ENCODE peak calls at places on chromosomes 2 and 18, in seven cellular contexts. S is foreskin fibroblast; W is vagina; A is A549; L is CD4-positive, alpha-beta T cell; O is gastrocnemius medialis; B is AG10803. P is an unnamed sample.

GRCh38 chr2:173064231-173064805 is 11.3 kb upstream of the MAP3K20 start:
- DNase-seq in S (no peak), W (no peak), A (no peak), L (no peak), O (no peak), B (peak), P (no peak)

GRCh38 chr2:25042321-25043240 is 705 bp downstream of the EFR3B start:
- DNase-seq in S (no peak), W (no peak), A (peak), L (no peak), O (no peak), B (peak), P (no peak)

GRCh38 chr2:165899311-165899710 is 54.3 kb downstream of the TTC21B start:
- DNase-seq in S (no peak), W (no peak), A (no peak), L (no peak), O (no peak), B (no peak), P (no peak)

GRCh38 chr2:242036653-242036950 is 167.1 kb downstream of the RTP5 start:
- DNase-seq in S (no peak), W (no peak), A (no peak), L (no peak), O (no peak), B (no peak), P (no peak)

GRCh38 chr2:239459581-239459980 is 58.8 kb upstream of the HDAC4 start:
- DNase-seq in S (no peak), W (no peak), A (no peak), L (no peak), O (no peak), B (no peak), P (no peak)

GRCh38 chr2:212536385-212537310 is 2.0 kb downstream of the ERBB4 start:
- DNase-seq in S (no peak), W (no peak), A (no peak), L (no peak), O (peak), B (no peak), P (no peak)

GRCh38 chr2:157509755-157510154 is 65.9 kb upstream of the CYTIP start:
- DNase-seq in S (no peak), W (no peak), A (no peak), L (no peak), O (no peak), B (no peak), P (no peak)

GRCh38 chr18:58231930-58232329 is 187.9 kb downstream of the NEDD4L start:
- DNase-seq in S (no peak), W (no peak), A (peak), L (no peak), O (no peak), B (no peak), P (no peak)

GRCh38 chr2:128615571-128615970 is 296.9 kb upstream of the HS6ST1 start:
- DNase-seq in S (no peak), W (no peak), A (no peak), L (no peak), O (no peak), B (no peak), P (no peak)

GRCh38 chr2:181752301-181752700 is 72.0 kb upstream of the NEUROD1 start:
- DNase-seq in S (no peak), W (no peak), A (no peak), L (no peak), O (no peak), B (no peak), P (no peak)

GRCh38 chr2:203637819-203638167 is 68.6 kb upstream of the CD28 start:
- DNase-seq in S (no peak), W (no peak), A (no peak), L (no peak), O (no peak), B (no peak), P (no peak)

GRCh38 chr2:60811491-60812370 is 55.7 kb downstream of the PAPOLG start:
- DNase-seq in S (no peak), W (no peak), A (no peak), L (no peak), O (no peak), B (no peak), P (no peak)

GRCh38 chr2:120771111-120771555 is 35.5 kb downstream of the GLI2 start:
- DNase-seq in S (no peak), W (no peak), A (no peak), L (no peak), O (no peak), B (no peak), P (no peak)

GRCh38 chr2:200335657-200336056 is 29.2 kb downstream of the SPATS2L start:
- DNase-seq in S (no peak), W (no peak), A (peak), L (no peak), O (no peak), B (no peak), P (no peak)

GRCh38 chr2:224816816-224817215 is 100.7 kb upstream of the CCDC195 start:
- DNase-seq in S (peak), W (no peak), A (peak), L (no peak), O (no peak), B (peak), P (no peak)

GRCh38 chr18:48792141-48792540 is 158.6 kb downstream of the SMAD7 start:
- DNase-seq in S (no peak), W (no peak), A (no peak), L (no peak), O (peak), B (no peak), P (no peak)

GRCh38 chr2:157572725-157573124 is 55.9 kb downstream of the ACVR1C start:
- DNase-seq in S (no peak), W (no peak), A (peak), L (no peak), O (no peak), B (no peak), P (no peak)

GRCh38 chr2:17729880-17730279 is 23.7 kb downstream of the SMC6 start:
- DNase-seq in S (no peak), W (no peak), A (no peak), L (no peak), O (no peak), B (no peak), P (peak)

GRCh38 chr2:51920509-51920908 is 888.6 kb upstream of the NRXN1 start:
- DNase-seq in S (no peak), W (no peak), A (no peak), L (no peak), O (no peak), B (no peak), P (no peak)

GRCh38 chr2:233811732-233812131 is 33.6 kb downstream of the MROH2A start:
- DNase-seq in S (no peak), W (no peak), A (no peak), L (no peak), O (no peak), B (no peak), P (no peak)

GRCh38 chr18:21109936-21110666 is 1.5 kb downstream of the ROCK1 start:
- DNase-seq in S (no peak), W (no peak), A (no peak), L (no peak), O (no peak), B (no peak), P (no peak)

GRCh38 chr18:52451252-52451651 is 111.3 kb downstream of the DCC start:
- DNase-seq in S (no peak), W (no peak), A (no peak), L (no peak), O (no peak), B (no peak), P (no peak)

GRCh38 chr2:18169121-18169786 is 290.8 kb downstream of the KCNS3 start:
- DNase-seq in S (no peak), W (no peak), A (no peak), L (no peak), O (no peak), B (no peak), P (no peak)

GRCh38 chr2:199315299-199316179 is 142.2 kb downstream of the SATB2 start:
- DNase-seq in S (peak), W (no peak), A (no peak), L (no peak), O (no peak), B (peak), P (no peak)

GRCh38 chr2:193462411-193462810 is 1267.7 kb upstream of the TMEFF2 start:
- DNase-seq in S (no peak), W (no peak), A (no peak), L (no peak), O (no peak), B (no peak), P (no peak)

DNA sequence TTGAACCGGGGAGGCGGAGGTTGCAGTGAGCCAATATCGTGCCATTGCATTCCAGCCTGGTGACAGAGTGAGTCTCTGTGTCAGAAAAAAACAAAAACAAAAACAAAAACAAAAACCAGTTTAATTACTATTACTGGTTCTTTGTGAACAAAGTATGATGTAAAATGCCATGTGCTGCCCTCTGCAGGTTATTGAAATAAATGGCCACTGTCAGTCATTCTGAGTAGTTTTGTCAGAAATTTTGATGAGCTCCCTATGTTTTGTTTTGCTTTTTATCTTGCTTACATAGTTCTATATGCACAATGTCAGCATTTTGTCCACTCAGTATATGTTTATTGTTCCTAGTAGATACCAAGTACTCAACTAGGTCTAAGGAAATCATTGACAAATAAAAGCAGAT is 423.6 kb upstream of the CHST9 start:
- DNase-seq in S (no peak), W (no peak), A (no peak), L (no peak), O (no peak), B (no peak), P (no peak)
- TF ChIP-seq CTCF in S (peak), W (no peak), A (peak), L (no peak), O (no peak), B (peak), P (peak)

GRCh38 chr2:127530245-127531132 is 4.2 kb upstream of the IWS1 start:
- DNase-seq in S (no peak), W (no peak), A (no peak), L (no peak), O (no peak), B (no peak), P (no peak)
- TF ChIP-seq CTCF in S (no peak), W (no peak), A (no peak), L (no peak), O (no peak), B (no peak), P (no peak)

DNA sequence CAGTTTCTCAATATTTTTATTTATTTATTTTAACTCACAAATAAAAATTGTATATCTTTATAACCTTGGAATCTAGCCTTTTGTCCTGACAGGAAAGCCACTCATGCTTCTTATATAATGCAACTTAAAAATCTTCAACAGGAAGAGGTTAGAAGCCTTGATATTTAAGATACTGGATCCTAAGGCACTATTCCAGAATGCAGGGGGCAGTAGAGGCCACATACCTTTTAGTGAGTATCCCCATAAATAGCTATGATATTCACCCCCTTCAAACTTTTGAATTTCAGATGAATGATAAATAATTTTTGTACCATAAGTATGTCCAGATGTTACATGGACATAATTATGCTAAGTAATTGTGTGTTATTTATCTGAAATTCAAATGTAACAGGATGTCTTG is 592.7 kb upstream of the VRK2 start:
- DNase-seq in S (no peak), W (no peak), A (no peak), L (no peak), O (no peak), B (no peak), P (no peak)
- TF ChIP-seq CTCF in S (no peak), W (no peak), A (no peak), L (no peak), O (no peak), B (no peak), P (no peak)

DNA sequence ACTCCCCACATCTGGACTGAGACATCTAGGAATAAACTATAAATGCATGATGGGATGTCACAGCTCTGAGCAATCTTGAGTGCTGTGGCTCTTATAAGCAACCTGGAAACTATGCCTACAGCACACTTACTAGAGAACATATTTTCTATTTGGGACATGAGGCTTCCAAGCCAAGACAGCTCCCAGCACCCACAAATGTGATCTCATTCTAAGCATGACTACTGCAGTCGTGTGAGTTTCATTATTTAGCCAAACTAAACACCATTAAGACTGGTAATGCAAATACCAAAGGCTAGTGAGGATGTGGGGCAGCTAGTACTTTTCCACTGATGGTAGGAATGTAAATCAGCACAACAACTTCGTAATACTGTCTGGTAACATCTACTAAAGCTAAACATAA is 72.5 kb downstream of the RTTN start:
- DNase-seq in S (peak), W (no peak), A (no peak), L (no peak), O (no peak), B (peak), P (peak)
- TF ChIP-seq CTCF in S (no peak), W (no peak), A (no peak), L (no peak), O (no peak), B (peak), P (no peak)

GRCh38 chr2:109259671-109260070 is 130.7 kb downstream of the SH3RF3 start:
- DNase-seq in S (no peak), W (no peak), A (no peak), L (no peak), O (no peak), B (no peak), P (no peak)

GRCh38 chr2:109260116-109260855 is 131.3 kb downstream of the SH3RF3 start:
- DNase-seq in S (no peak), W (no peak), A (no peak), L (no peak), O (no peak), B (no peak), P (no peak)

GRCh38 chr2:109258905-109259540 is 130.0 kb downstream of the SH3RF3 start:
- DNase-seq in S (no peak), W (no peak), A (no peak), L (no peak), O (peak), B (peak), P (no peak)

GRCh38 chr2:109261906-109262631 is 133.1 kb downstream of the SH3RF3 start:
- DNase-seq in S (no peak), W (no peak), A (no peak), L (no peak), O (no peak), B (no peak), P (no peak)

DNA sequence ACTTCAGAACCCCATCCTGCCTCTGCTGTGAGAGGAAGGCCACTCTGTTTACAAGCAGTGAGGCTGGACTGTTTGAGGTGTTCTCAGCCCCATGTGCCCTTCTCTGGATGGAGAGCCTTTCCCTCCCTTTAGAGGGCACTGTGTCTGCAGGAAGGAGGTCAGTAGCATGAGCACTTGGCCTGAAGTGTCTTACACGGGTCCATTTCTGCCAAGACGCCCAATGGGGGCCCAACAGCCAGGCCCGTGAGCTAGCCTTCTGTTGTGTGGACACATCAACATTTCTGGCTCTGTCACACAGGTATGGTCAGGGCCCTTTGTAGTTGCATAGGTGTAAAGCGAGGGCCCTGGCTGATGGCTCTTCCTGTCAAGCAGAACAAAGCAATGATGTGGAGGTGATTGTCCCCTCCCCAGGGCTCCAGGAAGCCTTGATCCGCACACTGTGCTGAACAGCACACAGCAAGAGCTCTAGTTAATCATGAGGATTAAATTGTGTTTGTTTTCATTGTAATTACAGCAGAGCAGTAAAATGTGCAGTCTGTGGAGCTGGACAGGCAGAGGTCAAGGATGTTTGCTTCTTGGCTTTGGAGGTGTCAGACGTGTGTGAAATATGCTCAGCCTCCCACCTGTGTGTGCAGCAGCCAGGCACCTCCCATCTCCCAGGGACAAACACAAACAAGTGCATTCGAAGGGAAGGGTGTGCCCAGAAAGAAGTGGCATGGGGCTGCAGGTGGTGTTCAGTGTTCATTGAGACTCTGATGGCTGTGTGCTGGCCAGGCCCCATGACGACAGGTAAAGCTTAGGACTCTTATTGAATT is 132.1 kb downstream of the SH3RF3 start:
- DNase-seq in S (no peak), W (no peak), A (no peak), L (no peak), O (no peak), B (peak), P (peak)
- TF ChIP-seq CTCF in S (peak), W (no peak), A (no peak), L (no peak), O (no peak), B (peak), P (peak)

GRCh38 chr2:3192920-3193319 is 184.7 kb downstream of the EIPR1 start:
- DNase-seq in S (no peak), W (no peak), A (no peak), L (no peak), O (peak), B (no peak), P (peak)
- TF ChIP-seq CTCF in S (no peak), W (no peak), A (no peak), L (no peak), O (peak), B (no peak), P (peak)

DNA sequence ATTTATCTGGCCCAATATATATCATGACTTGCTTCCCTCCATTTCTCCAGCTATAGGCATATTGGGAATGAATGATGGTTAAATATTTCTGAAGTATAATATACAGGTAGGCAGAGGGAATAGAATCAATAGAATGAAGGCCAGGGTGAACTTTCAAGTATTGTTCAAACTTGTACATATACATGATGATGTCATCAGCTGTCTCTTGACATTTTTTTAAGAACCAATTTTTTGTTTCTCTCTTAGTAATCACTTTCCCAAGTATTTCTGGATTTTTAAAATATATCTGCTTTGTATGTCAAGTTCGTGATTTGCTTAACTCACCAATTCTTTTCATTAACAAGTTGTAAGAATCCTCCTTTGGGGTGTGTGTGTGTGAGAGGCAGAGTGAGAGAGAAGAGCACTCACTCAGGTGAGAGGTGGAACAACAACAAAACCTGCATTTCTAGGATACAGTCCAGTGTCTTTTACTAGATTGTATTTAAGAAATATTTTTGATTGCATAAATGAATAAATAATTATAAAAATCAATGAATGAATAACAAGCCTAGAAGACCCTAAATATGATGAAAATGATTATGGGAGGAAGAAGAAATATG is 1239.1 kb downstream of the LRP1B start:
- DNase-seq in S (no peak), W (no peak), A (no peak), L (no peak), O (no peak), B (no peak), P (no peak)
- TF ChIP-seq CTCF in S (no peak), W (no peak), A (no peak), L (no peak), O (no peak), B (peak), P (peak)